ENCODE peak calls at places on chromosomes 16 and 17, in seven cellular contexts. W is IMR-90, J is AG04449, U is A549, D is hepatocyte, V is thoracic aorta, B is AG09309. X is an unnamed sample.

GRCh38 chr16:49274936-49275730 is 6.5 kb downstream of the CBLN1 start:
- DNase-seq in U (no peak), V (no peak), J (no peak), D (no peak), B (no peak), W (no peak), X (no peak)

GRCh38 chr17:3965123-3965800 is 1.0 kb upstream of the ATP2A3 start:
- DNase-seq in D (peak), B (no peak), V (no peak), U (peak), W (no peak), J (no peak), X (no peak)

GRCh38 chr17:67800495-67800928 is 24.8 kb upstream of the BPTF start:
- DNase-seq in B (peak), U (peak), J (peak), D (peak), V (peak), W (peak), X (peak)

GRCh38 chr17:13919818-13920217 is 149.5 kb upstream of the COX10 start:
- DNase-seq in U (no peak), V (no peak), B (no peak), D (no peak), W (no peak), J (no peak), X (no peak)

GRCh38 chr16:8899709-8900317 is 17.7 kb downstream of the LITAFD start:
- DNase-seq in J (no peak), V (no peak), U (no peak), D (no peak), W (no peak), B (no peak), X (no peak)

GRCh38 chr16:6841392-6841791 is 491.3 kb upstream of the RBFOX1 start:
- DNase-seq in J (no peak), W (no peak), B (no peak), V (no peak), D (no peak), U (no peak), X (no peak)

GRCh38 chr16:81913222-81913621 is 98.0 kb downstream of the SDR42E1 start:
- DNase-seq in B (no peak), V (no peak), J (no peak), W (no peak), D (no peak), U (no peak), X (no peak)

GRCh38 chr17:41507315-41507880 is 2.0 kb upstream of the KRT13 start:
- DNase-seq in B (no peak), V (no peak), J (no peak), W (no peak), D (no peak), U (no peak), X (no peak)

GRCh38 chr16:68910051-68910450 is 66.7 kb downstream of the TANGO6 start:
- DNase-seq in U (no peak), W (no peak), J (no peak), B (no peak), D (no peak), V (no peak), X (no peak)

GRCh38 chr16:89197033-89197632 is 3.2 kb downstream of the SLC22A31 start:
- DNase-seq in W (no peak), U (no peak), D (peak), B (no peak), J (no peak), V (no peak), X (no peak)

GRCh38 chr17:72666519-72666874 is 426.0 kb downstream of the SLC39A11 start:
- DNase-seq in V (no peak), J (no peak), U (no peak), B (no peak), W (peak), D (no peak), X (no peak)

GRCh38 chr16:54506691-54507090 is 220.1 kb upstream of the IRX3 start:
- DNase-seq in V (no peak), D (no peak), J (no peak), B (no peak), U (no peak), W (no peak), X (no peak)

GRCh38 chr16:2614761-2615191 is 67.5 kb upstream of the KCTD5 start:
- DNase-seq in W (no peak), V (no peak), D (no peak), B (no peak), J (no peak), U (no peak), X (no peak)

GRCh38 chr17:77207689-77208216 is 67.0 kb downstream of the SEC14L1 start:
- DNase-seq in B (no peak), D (no peak), W (no peak), U (no peak), J (no peak), V (no peak), X (no peak)

GRCh38 chr17:56934280-56934679 is 20.4 kb upstream of the TRIM25 start:
- DNase-seq in V (no peak), W (no peak), B (no peak), U (no peak), D (no peak), J (no peak), X (no peak)

GRCh38 chr16:74291176-74291575 is 5.4 kb upstream of the PSMD7 start:
- DNase-seq in W (no peak), U (no peak), B (no peak), V (no peak), J (no peak), D (no peak), X (no peak)

GRCh38 chr17:56320443-56320842 is 167.2 kb downstream of the ANKFN1 start:
- DNase-seq in B (no peak), J (no peak), U (no peak), D (no peak), W (peak), V (no peak), X (no peak)

GRCh38 chr17:1951920-1952319 is 73.2 kb downstream of the RTN4RL1 start:
- DNase-seq in W (no peak), D (no peak), V (no peak), U (no peak), J (no peak), B (no peak), X (no peak)

GRCh38 chr17:222172-222571 is 40.7 kb upstream of the DOC2B start:
- DNase-seq in J (no peak), B (no peak), U (no peak), W (no peak), V (no peak), D (no peak), X (no peak)

GRCh38 chr17:15475620-15476354 is 8.4 kb upstream of the CDRT4 start:
- DNase-seq in V (no peak), B (peak), U (no peak), W (peak), D (peak), J (no peak), X (no peak)

GRCh38 chr17:4448197-4448980 is 14.6 kb downstream of the SPNS3 start:
- DNase-seq in W (no peak), U (no peak), J (no peak), V (no peak), B (no peak), D (no peak), X (no peak)

DNA sequence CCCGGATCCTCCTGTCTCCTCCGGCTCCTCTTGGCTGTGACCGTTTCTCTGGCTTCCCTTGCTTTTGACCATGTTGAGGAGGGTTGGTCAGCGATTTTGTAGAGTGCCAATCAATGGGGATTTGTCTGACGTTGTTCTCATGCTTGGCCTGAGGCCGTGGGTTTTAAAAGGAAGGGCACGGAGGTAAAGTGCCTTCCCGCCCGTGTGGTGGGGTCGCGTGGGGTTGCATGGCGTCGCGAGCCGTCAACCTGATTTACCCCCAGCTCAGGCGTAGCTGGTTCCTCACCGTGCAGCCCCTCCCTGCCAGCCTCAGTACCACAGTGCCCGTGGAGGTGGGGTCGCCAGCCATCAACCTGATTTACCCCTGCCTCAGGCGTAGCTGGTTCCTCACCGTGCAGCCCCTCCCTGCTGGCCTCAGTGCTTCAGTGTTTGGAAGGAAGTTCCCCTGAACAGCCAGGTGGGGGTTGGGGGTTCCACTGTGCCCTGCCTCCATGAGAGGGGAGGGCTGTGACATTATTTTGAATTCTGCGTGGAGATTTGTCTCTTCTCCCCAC is 5.0 kb downstream of the TPSAB1 start:
- DNase-seq in V (no peak), D (no peak), U (no peak), B (no peak), W (no peak), J (no peak), X (no peak)
- TF ChIP-seq CTCF in V (no peak), D (no peak), U (no peak), B (no peak), W (no peak), J (no peak), X (no peak)

GRCh38 chr16:27598921-27599565 is 49.1 kb downstream of the KATNIP start:
- DNase-seq in D (no peak), W (no peak), U (no peak), V (no peak), B (no peak), J (no peak), X (no peak)

GRCh38 chr16:27596411-27596810 is 46.5 kb downstream of the KATNIP start:
- DNase-seq in D (no peak), W (no peak), J (no peak), B (no peak), V (no peak), U (no peak), X (no peak)

GRCh38 chr16:27599606-27600005 is 49.7 kb downstream of the KATNIP start:
- DNase-seq in D (no peak), B (no peak), J (no peak), W (no peak), V (no peak), U (no peak), X (no peak)

GRCh38 chr16:27597361-27597760 is 47.4 kb downstream of the KATNIP start:
- DNase-seq in V (no peak), J (no peak), D (no peak), W (no peak), B (no peak), U (no peak), X (no peak)

GRCh38 chr16:27598226-27598625 is 48.3 kb downstream of the KATNIP start:
- DNase-seq in D (no peak), W (no peak), B (no peak), U (no peak), V (no peak), J (no peak), X (no peak)
- TF ChIP-seq CTCF in D (no peak), W (no peak), B (no peak), U (no peak), V (no peak), J (no peak), X (no peak)

GRCh38 chr16:1125471-1125870 is 27.4 kb upstream of the CACNA1H start:
- DNase-seq in D (peak), U (no peak), B (no peak), J (no peak), V (no peak), W (peak), X (no peak)
- TF ChIP-seq CTCF in D (no peak), U (no peak), B (no peak), J (no peak), V (no peak), W (no peak), X (no peak)

DNA sequence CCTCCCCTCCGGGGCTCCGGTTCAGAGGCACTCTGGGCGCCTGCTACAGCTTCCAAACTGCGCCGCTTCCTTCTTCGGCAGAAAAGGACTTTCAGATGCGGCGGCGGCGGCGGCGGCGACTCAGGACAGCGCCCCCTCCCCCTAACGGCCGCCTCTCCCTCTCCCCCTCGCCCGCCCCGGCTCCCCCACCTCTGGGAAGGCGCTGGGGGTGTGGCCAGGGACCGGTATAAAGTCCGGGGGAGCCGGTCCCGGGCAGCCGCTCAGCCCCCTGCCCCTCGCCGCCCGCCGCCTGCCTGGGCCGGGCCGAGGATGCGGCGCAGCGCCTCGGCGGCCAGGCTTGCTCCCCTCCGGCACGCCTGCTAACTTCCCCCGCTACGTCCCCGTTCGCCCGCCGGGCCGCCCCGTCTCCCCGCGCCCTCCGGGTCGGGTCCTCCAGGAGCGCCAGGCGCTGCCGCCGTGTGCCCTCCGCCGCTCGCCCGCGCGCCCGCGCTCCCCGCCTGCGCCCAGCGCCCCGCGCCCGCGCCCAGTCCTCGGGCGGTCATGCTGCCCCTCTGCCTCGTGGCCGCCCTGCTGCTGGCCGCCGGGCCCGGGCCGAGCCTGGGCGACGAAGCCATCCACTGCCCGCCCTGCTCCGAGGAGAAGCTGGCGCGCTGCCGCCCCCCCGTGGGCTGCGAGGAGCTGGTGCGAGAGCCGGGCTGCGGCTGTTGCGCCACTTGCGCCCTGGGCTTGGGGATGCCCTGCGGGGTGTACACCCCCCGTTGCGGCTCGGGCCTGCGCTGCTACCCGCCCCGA is at the start of gene IGFBP4:
- DNase-seq in J (no peak), B (no peak), U (peak), D (peak), W (peak), V (no peak), X (peak)
- TF ChIP-seq CTCF in J (peak), B (peak), U (peak), D (peak), W (peak), V (peak), X (peak)

GRCh38 chr17:38970804-38971203 is 3.6 kb upstream of the FBXO47 start:
- DNase-seq in J (no peak), D (no peak), V (no peak), U (no peak), W (no peak), B (no peak), X (no peak)

GRCh38 chr17:38970128-38970527 is 2.9 kb upstream of the FBXO47 start:
- DNase-seq in W (no peak), D (no peak), V (no peak), U (no peak), B (no peak), J (no peak), X (no peak)

GRCh38 chr17:38969281-38969680 is 2.1 kb upstream of the FBXO47 start:
- DNase-seq in B (no peak), U (no peak), J (no peak), V (no peak), W (no peak), D (no peak), X (no peak)

GRCh38 chr17:38967290-38967738 is at the start of gene FBXO47:
- DNase-seq in B (peak), D (peak), J (no peak), W (peak), U (peak), V (peak), X (peak)
- TF ChIP-seq CTCF in B (no peak), D (no peak), J (no peak), W (no peak), U (no peak), V (peak), X (no peak)

DNA sequence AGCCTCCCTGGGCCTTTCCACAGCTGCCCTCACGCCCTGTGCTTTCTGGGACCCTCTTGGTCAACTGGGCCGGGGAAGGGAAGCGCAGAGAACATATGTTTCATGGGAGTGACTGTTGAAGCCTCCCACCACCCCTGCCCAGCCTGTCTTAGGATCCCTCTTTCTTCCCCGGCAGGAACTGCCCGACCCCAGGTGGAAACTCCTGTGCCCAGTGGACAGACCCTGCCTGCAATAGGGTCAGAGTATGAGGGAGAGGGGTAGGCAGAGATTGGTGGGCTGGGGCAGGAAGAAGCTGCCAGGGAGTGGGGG is 10.5 kb downstream of the HEXIM2 start:
- DNase-seq in B (no peak), D (no peak), U (no peak), J (no peak), V (no peak), W (no peak), X (no peak)
- TF ChIP-seq CTCF in B (no peak), D (no peak), U (no peak), J (no peak), V (no peak), W (no peak), X (no peak)

DNA sequence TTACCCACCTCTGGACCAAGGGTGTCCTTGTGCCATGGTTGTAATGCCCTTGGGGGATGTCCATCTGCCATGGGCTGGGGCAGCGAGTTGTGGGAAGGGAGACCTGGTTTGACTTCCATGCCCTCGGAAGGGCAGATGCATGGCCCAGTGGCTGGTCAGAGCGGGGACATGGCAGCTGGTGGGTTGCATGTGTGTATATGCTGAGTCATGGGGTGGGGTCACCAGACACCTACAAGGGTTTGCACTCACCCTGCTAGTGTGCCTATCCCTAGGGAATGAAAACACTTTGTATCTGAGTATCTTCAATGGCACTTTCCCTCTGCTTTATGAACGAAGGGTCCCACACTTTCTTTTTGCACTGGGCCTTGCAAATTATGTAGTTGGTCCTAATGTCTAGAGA is 10.6 kb upstream of the HNF1B start:
- DNase-seq in W (no peak), V (no peak), J (no peak), U (no peak), D (no peak), B (no peak), X (no peak)
- TF ChIP-seq CTCF in W (no peak), V (no peak), J (no peak), U (no peak), D (no peak), B (no peak), X (no peak)

GRCh38 chr17:63984206-63984605 is 11.5 kb upstream of the SCN4A start:
- DNase-seq in D (no peak), B (peak), J (peak), V (no peak), W (peak), U (no peak), X (no peak)

GRCh38 chr17:63984651-63985386 is 12.1 kb upstream of the SCN4A start:
- DNase-seq in D (peak), V (peak), B (peak), J (peak), W (peak), U (no peak), X (no peak)

GRCh38 chr17:63983326-63983725 is 10.6 kb upstream of the SCN4A start:
- DNase-seq in D (no peak), U (no peak), B (no peak), V (no peak), W (no peak), J (no peak), X (no peak)

GRCh38 chr17:63986842-63987615 is 11.1 kb upstream of the PRR29 start:
- DNase-seq in B (no peak), V (no peak), U (no peak), W (no peak), J (no peak), D (no peak), X (no peak)

DNA sequence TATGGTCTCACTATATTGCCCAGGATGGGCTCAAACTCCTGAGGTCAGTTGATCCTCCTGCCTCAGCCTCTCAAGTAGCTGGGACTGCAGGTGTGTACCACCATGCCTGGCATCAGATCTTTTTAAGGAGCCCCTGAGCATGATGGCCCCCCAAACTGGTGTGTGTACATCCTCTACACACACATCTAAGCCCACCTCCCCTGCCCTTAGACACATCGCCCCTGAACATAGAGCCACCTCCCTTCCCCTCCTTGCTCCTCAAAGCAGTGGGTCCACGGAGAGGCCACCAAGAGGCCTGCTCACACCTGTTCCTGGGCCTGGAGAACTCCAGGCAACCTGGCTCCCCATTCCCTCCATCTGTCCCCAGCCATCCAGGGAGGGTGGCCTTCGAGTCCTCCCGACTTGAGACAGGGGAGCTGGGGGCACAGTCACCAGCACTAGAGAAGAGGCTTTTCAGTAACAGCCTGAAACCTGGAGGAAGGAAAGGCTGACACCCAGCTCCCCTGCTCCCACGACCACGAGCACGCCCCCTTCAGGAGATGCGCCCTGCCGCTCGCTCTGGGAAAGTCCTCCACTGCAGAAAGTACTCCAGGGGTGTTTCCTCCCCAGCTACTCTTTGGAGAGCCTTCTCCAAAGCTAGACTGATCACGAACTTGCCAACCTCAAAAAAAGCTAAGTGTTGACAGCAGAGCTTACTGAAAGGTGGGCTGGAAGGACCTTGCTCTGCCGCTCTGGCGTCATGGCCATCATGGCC is 12.6 kb upstream of the PRR29 start:
- DNase-seq in V (no peak), U (no peak), B (no peak), W (no peak), D (no peak), J (no peak), X (no peak)
- TF ChIP-seq CTCF in V (no peak), U (no peak), B (no peak), W (no peak), D (no peak), J (no peak), X (no peak)

DNA sequence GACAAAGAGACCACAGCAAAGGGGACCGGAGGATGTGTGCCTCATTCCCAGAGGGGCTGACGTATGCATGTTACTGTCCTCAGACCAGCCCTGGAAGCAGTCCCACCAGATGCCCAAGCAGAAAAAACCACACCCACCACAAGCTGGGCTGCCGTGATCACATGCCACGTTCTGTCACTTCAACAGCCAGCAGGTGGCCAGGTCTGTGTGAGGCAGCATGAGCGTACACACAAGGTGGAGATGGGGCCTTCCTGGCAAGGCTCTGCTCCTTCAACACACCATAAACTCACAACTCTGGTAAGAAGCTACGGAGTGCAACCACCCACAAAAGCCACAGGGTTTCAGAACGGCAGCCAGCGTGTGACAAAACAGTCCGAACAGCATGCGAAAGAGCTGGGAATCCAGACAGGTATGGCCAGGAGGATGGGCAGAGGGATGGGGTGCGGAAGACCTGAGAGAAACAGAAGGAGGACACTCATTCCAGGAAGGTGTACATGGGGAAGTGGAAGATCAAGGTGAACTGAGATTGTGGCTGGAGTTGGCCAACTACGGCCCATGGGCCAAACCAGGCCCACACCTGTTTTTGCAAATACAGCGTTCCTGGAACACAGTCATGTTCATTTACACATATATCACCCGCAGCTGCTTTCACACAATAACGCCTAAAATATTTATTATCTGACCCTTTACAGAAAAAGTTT is 27.9 kb downstream of the MBTPS1 start:
- DNase-seq in J (no peak), D (no peak), V (no peak), W (no peak), B (no peak), U (no peak), X (peak)
- TF ChIP-seq CTCF in J (no peak), D (no peak), V (no peak), W (no peak), B (no peak), U (no peak), X (peak)

X was measured in GM12864.